ENCODE peak calls at places on chromosomes 5 and 9, in six cellular contexts. Z is esophagus squamous epithelium, U is adrenal gland, B is Peyer's patch, E is mesothelial cell of epicardium, Y is testis. Q is an unnamed sample.

GRCh38 chr5:115377468-115378217 is 81.2 kb upstream of the CCDC112 start:
- DNase-seq in B (no peak), Z (no peak), E (no peak), Y (no peak), U (no peak), Q (no peak)

GRCh38 chr9:98765276-98765675 is 31.1 kb downstream of the ANKS6 start:
- DNase-seq in Z (no peak), E (no peak), B (no peak), U (no peak), Y (no peak), Q (no peak)

GRCh38 chr9:16540996-16541668 is 329.3 kb downstream of the BNC2 start:
- DNase-seq in Z (no peak), B (no peak), U (no peak), Y (no peak), E (no peak), Q (no peak)

GRCh38 chr9:71364196-71364955 is 243.0 kb upstream of the TRPM3 start:
- DNase-seq in U (no peak), Z (no peak), B (no peak), Y (no peak), E (no peak), Q (no peak)

GRCh38 chr9:16154570-16155078 is 601.8 kb downstream of the CCDC171 start:
- DNase-seq in E (peak), Y (peak), B (peak), Z (no peak), U (no peak), Q (no peak)

GRCh38 chr5:90803891-90804290 is 245.3 kb downstream of the ADGRV1 start:
- DNase-seq in E (no peak), Y (no peak), B (no peak), Z (no peak), U (no peak), Q (no peak)

GRCh38 chr5:131548190-131548589 is 86.8 kb downstream of the RAPGEF6 start:
- DNase-seq in B (no peak), Y (no peak), Z (no peak), E (no peak), U (no peak), Q (no peak)

GRCh38 chr5:179955062-179955461 is 47.4 kb upstream of the TBC1D9B start:
- DNase-seq in B (no peak), Z (no peak), Y (no peak), U (no peak), E (no peak), Q (no peak)

GRCh38 chr9:127980056-127980705 is 608 bp downstream of the EEIG1 start:
- DNase-seq in U (peak), Y (no peak), E (no peak), Z (no peak), B (peak), Q (no peak)

GRCh38 chr9:27599102-27599501 is 25.8 kb upstream of the C9orf72 start:
- DNase-seq in E (no peak), Z (no peak), U (no peak), Y (no peak), B (no peak), Q (no peak)

GRCh38 chr5:129460951-129461815 is 1.1 kb downstream of the ADAMTS19 start:
- DNase-seq in Z (no peak), B (peak), Y (peak), E (peak), U (no peak), Q (no peak)

GRCh38 chr5:4797445-4797844 is 342.7 kb upstream of the ADAMTS16 start:
- DNase-seq in Y (no peak), E (no peak), B (no peak), Z (no peak), U (no peak), Q (no peak)

GRCh38 chr5:75362474-75362975 is 25.5 kb downstream of the HMGCR start:
- DNase-seq in U (no peak), Z (no peak), Y (no peak), B (no peak), E (no peak), Q (no peak)

GRCh38 chr9:112059145-112059979 is 115.7 kb downstream of the SUSD1 start:
- DNase-seq in U (peak), E (no peak), Z (no peak), B (no peak), Y (peak), Q (no peak)

GRCh38 chr9:83138422-83139135 is 75.6 kb upstream of the RASEF start:
- DNase-seq in B (no peak), Y (no peak), E (no peak), U (no peak), Z (no peak), Q (no peak)

GRCh38 chr5:78497573-78498533 is 137.4 kb downstream of the SCAMP1 start:
- DNase-seq in Z (no peak), U (peak), Y (peak), B (no peak), E (no peak), Q (no peak)

GRCh38 chr9:130043654-130044623 is 950 bp upstream of the FNBP1 start:
- DNase-seq in Z (no peak), U (peak), E (no peak), Y (peak), B (peak), Q (no peak)

DNA sequence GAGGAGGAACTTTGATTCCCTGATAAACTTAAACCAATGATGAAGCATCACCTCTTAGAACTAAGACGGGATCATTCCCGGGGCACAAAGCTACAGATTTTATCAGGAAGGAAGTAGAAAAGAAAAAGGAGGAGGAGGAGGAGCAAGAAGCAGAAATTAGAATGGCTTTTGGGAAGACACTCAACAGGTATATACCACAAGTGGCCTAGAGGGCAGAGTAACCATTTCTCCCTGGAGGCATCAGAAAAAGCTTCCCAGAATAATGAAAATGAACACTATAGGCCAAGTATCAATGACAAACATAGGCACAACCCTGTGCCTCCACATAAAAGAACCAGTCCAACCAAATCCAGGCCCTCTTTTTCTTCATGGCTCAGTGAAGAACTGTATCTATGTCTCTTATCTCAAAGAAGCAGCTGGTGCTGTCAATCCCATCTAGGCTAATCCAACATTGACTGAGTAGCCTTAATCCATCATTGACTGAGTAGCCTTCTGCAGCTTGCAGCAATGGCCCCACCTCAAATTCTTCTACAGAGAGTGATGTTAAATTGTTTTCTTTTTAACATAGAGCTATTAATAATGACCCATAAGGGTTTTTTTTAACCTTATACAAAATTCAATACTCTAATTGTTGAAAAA is 178.8 kb upstream of the KIF2A start:
- DNase-seq in Z (no peak), E (no peak), B (no peak), U (no peak), Y (no peak), Q (no peak)
- TF ChIP-seq CTCF in Z (no peak), E (no peak), B (no peak), U (no peak), Y (no peak), Q (no peak)

DNA sequence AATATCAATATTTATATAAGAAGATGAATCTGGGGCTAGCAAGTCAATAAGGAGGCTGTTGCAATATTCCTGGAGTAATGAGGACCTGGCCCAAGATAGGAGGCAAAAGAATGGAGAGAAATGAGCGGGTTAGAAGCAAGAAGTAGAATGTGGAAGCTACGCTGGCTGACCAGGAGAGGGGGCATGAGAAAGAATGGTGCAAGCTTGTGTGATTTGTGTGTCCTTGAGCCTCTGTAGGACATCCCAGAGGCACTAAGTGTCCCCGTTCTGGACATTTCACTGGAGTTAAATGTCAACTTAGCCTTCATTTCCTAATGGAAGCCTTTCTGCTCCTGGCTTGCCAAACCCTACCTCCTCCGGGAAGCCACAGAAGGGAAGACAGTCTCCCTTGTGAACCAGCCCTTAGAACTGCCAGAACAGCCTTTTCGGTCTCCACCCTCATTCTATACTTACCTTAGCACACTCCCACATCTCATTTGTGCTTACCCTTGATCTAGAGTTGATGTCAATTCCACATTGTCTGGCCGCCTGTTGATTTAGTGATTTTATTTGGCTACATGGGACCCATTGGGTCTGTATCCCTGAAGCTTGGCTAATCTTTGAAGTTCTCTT is 6.7 kb upstream of the PDE6A start:
- DNase-seq in Y (no peak), B (no peak), E (no peak), Z (no peak), U (no peak), Q (no peak)
- TF ChIP-seq CTCF in Y (no peak), B (no peak), E (no peak), Z (no peak), U (no peak), Q (no peak)

GRCh38 chr9:754150-754931 is 87.2 kb upstream of the DMRT1 start:
- DNase-seq in B (no peak), Y (no peak), E (no peak), Z (no peak), U (no peak), Q (no peak)
- TF ChIP-seq CTCF in B (no peak), Y (peak), E (no peak), Z (no peak), U (no peak), Q (peak)

GRCh38 chr9:87834357-87834756 is 48.3 kb upstream of the SPATA31E1 start:
- DNase-seq in U (no peak), E (no peak), Z (no peak), B (no peak), Y (no peak), Q (no peak)
- TF ChIP-seq CTCF in U (no peak), E (no peak), Z (no peak), B (no peak), Y (no peak), Q (no peak)

DNA sequence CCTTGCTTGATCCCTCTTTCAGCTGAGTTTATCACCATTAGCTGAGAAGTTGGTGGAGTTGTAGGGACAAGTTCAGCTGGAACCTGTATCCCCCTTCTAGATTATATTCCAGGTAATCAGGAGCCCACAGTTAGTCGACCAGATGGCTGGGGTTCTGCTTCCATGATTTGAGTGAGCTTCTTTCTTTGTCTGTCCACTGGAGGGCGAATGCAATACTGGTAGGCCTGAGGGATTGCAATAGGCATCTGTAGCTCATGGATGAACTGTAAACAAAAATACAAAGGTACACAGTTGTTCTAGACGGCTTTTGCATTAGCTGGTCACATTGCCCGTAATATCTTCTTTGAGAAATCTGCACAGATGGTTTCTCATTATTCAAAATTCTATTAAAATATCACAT is 88.9 kb downstream of the PCSK5 start:
- DNase-seq in Y (no peak), B (no peak), Z (no peak), U (no peak), E (no peak), Q (no peak)
- TF ChIP-seq CTCF in Y (no peak), B (no peak), Z (no peak), U (peak), E (no peak), Q (peak)

DNA sequence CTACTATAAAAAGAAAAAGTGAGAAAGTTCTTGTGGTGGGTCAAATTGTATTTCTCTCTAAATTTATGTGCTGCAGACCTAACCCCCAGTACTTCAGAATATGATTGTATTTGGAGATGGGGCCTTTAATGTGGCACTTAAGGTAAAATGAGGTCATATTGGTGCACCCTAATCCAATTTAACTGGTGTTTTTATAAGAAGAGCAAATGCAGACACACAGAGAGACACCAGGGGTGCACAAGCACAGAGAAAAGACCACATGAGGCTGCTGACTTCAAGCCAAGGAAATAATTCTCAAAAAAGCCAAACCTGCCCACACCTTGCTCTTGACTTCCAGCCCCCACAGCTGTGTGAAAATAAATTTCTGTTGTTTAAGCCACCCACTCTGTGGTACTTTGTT is 80.2 kb upstream of the HTR4 start:
- DNase-seq in E (no peak), Z (no peak), B (no peak), U (no peak), Y (no peak), Q (no peak)
- TF ChIP-seq CTCF in E (no peak), Z (no peak), B (no peak), U (no peak), Y (no peak), Q (no peak)